ENCODE peak calls at places on chromosomes 6 and 20, in four cellular contexts. One of them, this sample, is unnamed.

GRCh38 chr6:154474636-154475428 is 35.7 kb downstream of the CNKSR3 start:
- DNase-seq in lung: no peak
- DNase-seq in WTC11: no peak
- DNase-seq in CD8-positive, alpha-beta T cell: no peak
- DNase-seq in this sample: no peak

GRCh38 chr6:72798196-72798595 is 176.3 kb downstream of the KCNQ5 start:
- DNase-seq in CD8-positive, alpha-beta T cell: no peak
- DNase-seq in WTC11: no peak
- DNase-seq in lung: no peak
- DNase-seq in this sample: no peak

GRCh38 chr6:117555882-117556498 is 46.3 kb downstream of the GOPC start:
- DNase-seq in CD8-positive, alpha-beta T cell: peak
- DNase-seq in WTC11: peak
- DNase-seq in lung: peak
- DNase-seq in this sample: no peak

GRCh38 chr6:125924169-125924568 is 32.4 kb upstream of the HINT3 start:
- DNase-seq in lung: no peak
- DNase-seq in WTC11: no peak
- DNase-seq in CD8-positive, alpha-beta T cell: no peak
- DNase-seq in this sample: no peak

GRCh38 chr6:122818866-122819265 is 29.8 kb downstream of the SMPDL3A start:
- DNase-seq in WTC11: no peak
- DNase-seq in lung: no peak
- DNase-seq in CD8-positive, alpha-beta T cell: no peak
- DNase-seq in this sample: no peak

GRCh38 chr6:24883618-24884017 is 52.1 kb downstream of the RIPOR2 start:
- DNase-seq in CD8-positive, alpha-beta T cell: no peak
- DNase-seq in lung: no peak
- DNase-seq in WTC11: no peak
- DNase-seq in this sample: no peak

GRCh38 chr6:131914967-131915751 is 36.0 kb downstream of the CCN2 start:
- DNase-seq in WTC11: no peak
- DNase-seq in lung: peak
- DNase-seq in CD8-positive, alpha-beta T cell: peak
- DNase-seq in this sample: no peak

GRCh38 chr20:50229156-50229605 is 38.6 kb downstream of the CEBPB start:
- DNase-seq in lung: no peak
- DNase-seq in CD8-positive, alpha-beta T cell: no peak
- DNase-seq in WTC11: no peak
- DNase-seq in this sample: no peak

GRCh38 chr6:89414215-89414614 is 2.1 kb upstream of the RRAGD start:
- DNase-seq in CD8-positive, alpha-beta T cell: no peak
- DNase-seq in WTC11: no peak
- DNase-seq in lung: no peak
- DNase-seq in this sample: no peak

GRCh38 chr20:32984196-32984595 is 20.0 kb downstream of the SUN5 start:
- DNase-seq in CD8-positive, alpha-beta T cell: no peak
- DNase-seq in lung: no peak
- DNase-seq in WTC11: no peak
- DNase-seq in this sample: no peak

GRCh38 chr20:4299773-4300172 is 284.4 kb upstream of the RNF24 start:
- DNase-seq in CD8-positive, alpha-beta T cell: no peak
- DNase-seq in WTC11: no peak
- DNase-seq in lung: no peak
- DNase-seq in this sample: no peak

GRCh38 chr6:18260448-18261106 is 3.8 kb downstream of the DEK start:
- DNase-seq in WTC11: no peak
- DNase-seq in CD8-positive, alpha-beta T cell: peak
- DNase-seq in lung: no peak
- DNase-seq in this sample: peak

GRCh38 chr6:106870069-106870468 is 104.5 kb downstream of the CD24 start:
- DNase-seq in CD8-positive, alpha-beta T cell: no peak
- DNase-seq in WTC11: no peak
- DNase-seq in lung: peak
- DNase-seq in this sample: no peak

GRCh38 chr20:15022921-15023320 is 685.5 kb upstream of the FLRT3 start:
- DNase-seq in CD8-positive, alpha-beta T cell: no peak
- DNase-seq in lung: no peak
- DNase-seq in WTC11: no peak
- DNase-seq in this sample: no peak

GRCh38 chr20:63537525-63538203 is 488 bp upstream of the PTK6 start:
- DNase-seq in lung: peak
- DNase-seq in WTC11: peak
- DNase-seq in CD8-positive, alpha-beta T cell: peak
- DNase-seq in this sample: peak

GRCh38 chr20:63539092-63539430 is 1.9 kb upstream of the PTK6 start:
- DNase-seq in lung: no peak
- DNase-seq in CD8-positive, alpha-beta T cell: no peak
- DNase-seq in WTC11: no peak
- DNase-seq in this sample: no peak

GRCh38 chr20:63536997-63537524 is at the start of gene PTK6:
- DNase-seq in CD8-positive, alpha-beta T cell: no peak
- DNase-seq in lung: peak
- DNase-seq in WTC11: no peak
- DNase-seq in this sample: no peak

GRCh38 chr20:63539441-63540370 is 2.5 kb upstream of the PTK6 start:
- DNase-seq in WTC11: no peak
- DNase-seq in lung: no peak
- DNase-seq in CD8-positive, alpha-beta T cell: no peak
- DNase-seq in this sample: no peak

DNA sequence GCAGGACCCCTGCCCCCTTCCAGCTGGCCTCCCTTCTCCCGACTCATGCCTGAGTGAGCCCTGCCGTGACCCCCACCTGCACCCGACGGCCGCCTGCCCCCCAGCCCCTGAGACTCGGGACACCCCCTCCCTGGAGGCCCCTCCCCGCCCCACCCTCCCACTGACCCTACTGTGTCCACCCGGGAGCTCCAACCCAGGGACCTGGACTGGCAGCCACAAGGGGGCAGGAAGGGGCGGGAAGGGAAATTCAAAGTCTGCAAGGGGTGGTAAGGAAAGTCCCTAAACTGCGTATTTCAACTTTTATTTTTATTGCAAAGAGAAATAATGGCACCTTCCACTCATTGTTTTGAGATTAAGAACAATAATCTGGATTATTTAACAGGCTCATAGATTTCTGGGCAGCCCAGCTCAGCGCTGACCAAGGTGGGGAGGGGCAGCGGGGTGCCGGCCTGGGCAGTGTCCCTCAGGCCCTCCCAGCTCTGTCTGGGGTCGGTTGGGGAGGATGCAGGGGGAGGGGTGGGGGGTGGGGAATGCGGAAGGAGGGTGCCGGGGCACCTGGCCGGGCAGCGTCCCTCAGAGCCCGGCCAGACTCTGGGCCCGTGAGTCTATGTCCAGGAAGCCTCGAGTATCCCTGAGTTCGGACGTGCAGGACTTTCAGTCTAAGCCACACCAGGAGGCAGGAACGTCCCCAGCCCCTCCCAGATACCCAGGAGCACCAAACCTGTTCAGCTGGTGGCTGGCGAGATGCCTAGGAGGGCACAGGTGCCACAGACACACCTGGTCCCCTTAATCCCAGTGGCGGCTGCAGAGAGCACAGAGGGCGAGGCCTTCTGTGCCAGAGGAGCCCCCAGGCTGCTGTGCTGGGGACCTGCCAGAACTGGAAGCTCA is 1.3 kb upstream of the PTK6 start:
- DNase-seq in CD8-positive, alpha-beta T cell: peak
- DNase-seq in lung: peak
- DNase-seq in WTC11: peak
- DNase-seq in this sample: no peak
- TF ChIP-seq CTCF in CD8-positive, alpha-beta T cell: peak
- TF ChIP-seq CTCF in lung: no peak
- TF ChIP-seq CTCF in WTC11: peak
- TF ChIP-seq CTCF in this sample: no peak

GRCh38 chr20:39547546-39548410 is 585.6 kb downstream of the DHX35 start:
- DNase-seq in CD8-positive, alpha-beta T cell: no peak
- DNase-seq in WTC11: no peak
- DNase-seq in lung: no peak
- DNase-seq in this sample: no peak
- TF ChIP-seq CTCF in CD8-positive, alpha-beta T cell: no peak
- TF ChIP-seq CTCF in WTC11: no peak
- TF ChIP-seq CTCF in lung: no peak
- TF ChIP-seq CTCF in this sample: no peak

GRCh38 chr20:61965606-61966491 is 99.8 kb downstream of the TAF4 start:
- DNase-seq in lung: no peak
- DNase-seq in WTC11: peak
- DNase-seq in CD8-positive, alpha-beta T cell: peak
- DNase-seq in this sample: no peak
- TF ChIP-seq CTCF in lung: no peak
- TF ChIP-seq CTCF in WTC11: no peak
- TF ChIP-seq CTCF in CD8-positive, alpha-beta T cell: no peak
- TF ChIP-seq CTCF in this sample: no peak

GRCh38 chr6:108168501-108168979 is 2.7 kb downstream of the NR2E1 start:
- DNase-seq in WTC11: peak
- DNase-seq in CD8-positive, alpha-beta T cell: no peak
- DNase-seq in lung: no peak
- DNase-seq in this sample: peak
- TF ChIP-seq CTCF in WTC11: no peak
- TF ChIP-seq CTCF in CD8-positive, alpha-beta T cell: no peak
- TF ChIP-seq CTCF in lung: no peak
- TF ChIP-seq CTCF in this sample: no peak

GRCh38 chr6:30396833-30397479 is 52.0 kb downstream of the RPP21 start:
- DNase-seq in WTC11: peak
- DNase-seq in lung: peak
- DNase-seq in CD8-positive, alpha-beta T cell: peak
- DNase-seq in this sample: peak

GRCh38 chr6:30399390-30400058 is 54.6 kb downstream of the RPP21 start:
- DNase-seq in CD8-positive, alpha-beta T cell: no peak
- DNase-seq in WTC11: no peak
- DNase-seq in lung: no peak
- DNase-seq in this sample: no peak

GRCh38 chr6:30394139-30394538 is 49.2 kb downstream of the RPP21 start:
- DNase-seq in CD8-positive, alpha-beta T cell: no peak
- DNase-seq in WTC11: no peak
- DNase-seq in lung: no peak
- DNase-seq in this sample: no peak

GRCh38 chr6:30397697-30398096 is 52.7 kb downstream of the RPP21 start:
- DNase-seq in lung: no peak
- DNase-seq in CD8-positive, alpha-beta T cell: no peak
- DNase-seq in WTC11: peak
- DNase-seq in this sample: no peak
- TF ChIP-seq CTCF in lung: no peak
- TF ChIP-seq CTCF in CD8-positive, alpha-beta T cell: no peak
- TF ChIP-seq CTCF in WTC11: no peak
- TF ChIP-seq CTCF in this sample: no peak

GRCh38 chr6:28580484-28580883 is 54.8 kb downstream of the GPX5 start:
- DNase-seq in WTC11: no peak
- DNase-seq in lung: no peak
- DNase-seq in CD8-positive, alpha-beta T cell: no peak
- DNase-seq in this sample: no peak
- TF ChIP-seq CTCF in WTC11: no peak
- TF ChIP-seq CTCF in lung: no peak
- TF ChIP-seq CTCF in CD8-positive, alpha-beta T cell: peak
- TF ChIP-seq CTCF in this sample: no peak